ENCODE peak calls at places on chromosome 14, in four cellular contexts. K, V, S and J are unnamed samples.

GRCh38 chr14:89845346-89845745 is 109.2 kb downstream of the EFCAB11 start:
- DNase-seq in K (no peak), V (no peak), S (no peak), J (no peak)

GRCh38 chr14:105077649-105077995 is 12.4 kb upstream of the GPR132 start:
- DNase-seq in K (no peak), V (no peak), S (no peak), J (peak; percentile 53)

GRCh38 chr14:56522403-56522802 is 57.2 kb upstream of the TMEM260 start:
- DNase-seq in K (no peak), V (no peak), S (no peak), J (no peak)

GRCh38 chr14:104513641-104514046 is 65.9 kb upstream of the C14orf180 start:
- DNase-seq in K (no peak), V (no peak), S (no peak), J (peak; percentile 36)

GRCh38 chr14:85867450-85867849 is 337.5 kb downstream of the FLRT2 start:
- DNase-seq in K (no peak), V (no peak), S (no peak), J (no peak)

GRCh38 chr14:23580948-23581281 is 2.3 kb upstream of the JPH4 start:
- DNase-seq in K (no peak), V (no peak), S (no peak), J (peak; percentile 46)

GRCh38 chr14:102504302-102504950 is 5.2 kb downstream of the ANKRD9 start:
- DNase-seq in K (no peak), V (no peak), S (no peak), J (no peak)

GRCh38 chr14:96268426-96269358 is 12.7 kb downstream of the BDKRB1 start:
- DNase-seq in K (no peak), V (no peak), S (no peak), J (no peak)

GRCh38 chr14:37429618-37430017 is 165.4 kb downstream of the FOXA1 start:
- DNase-seq in K (no peak), V (no peak), S (no peak), J (no peak)

GRCh38 chr14:55845963-55846851 is 266.2 kb downstream of the KTN1 start:
- DNase-seq in K (no peak), V (no peak), S (no peak), J (no peak)

GRCh38 chr14:98701377-98701776 is 570.6 kb downstream of the BCL11B start:
- DNase-seq in K (no peak), V (peak; percentile 31), S (no peak), J (peak; percentile 16)

GRCh38 chr14:54325766-54326165 is 71.0 kb upstream of the CDKN3 start:
- DNase-seq in K (no peak), V (no peak), S (no peak), J (peak; percentile 3)

GRCh38 chr14:39339003-39339402 is 93.2 kb downstream of the FBXO33 start:
- DNase-seq in K (no peak), V (peak; percentile 36), S (peak; percentile 48), J (peak; percentile 53)

GRCh38 chr14:22656945-22657711 is 13.0 kb upstream of the OR6J1 start:
- DNase-seq in K (no peak), V (no peak), S (no peak), J (no peak)

GRCh38 chr14:24721772-24722171 is 87.8 kb upstream of the GZMB start:
- DNase-seq in K (no peak), V (no peak), S (no peak), J (no peak)